ENCODE peak calls at places on chromosomes 5 and 9, in six cellular contexts. One of them, this sample, is unnamed. For H3K4me1, the result is how much of the 10 kb centered on the place peaks cover.

GRCh38 chr9:86434039-86434726 is 80.0 kb upstream of the TUT7 start:
- DNase-seq in CD8-positive, alpha-beta memory T cell: no peak
- DNase-seq in pancreas: no peak
- DNase-seq in adrenal gland: no peak
- DNase-seq in PC-3: peak
- DNase-seq in heart left ventricle: no peak
- DNase-seq in this sample: no peak

GRCh38 chr9:137305788-137306545 is 3.9 kb upstream of the NRARP start:
- DNase-seq in CD8-positive, alpha-beta memory T cell: peak
- DNase-seq in pancreas: peak
- DNase-seq in adrenal gland: no peak
- DNase-seq in PC-3: no peak
- DNase-seq in heart left ventricle: no peak
- DNase-seq in this sample: no peak

GRCh38 chr9:135033487-135033886 is 54.0 kb upstream of the OLFM1 start:
- DNase-seq in CD8-positive, alpha-beta memory T cell: no peak
- DNase-seq in pancreas: no peak
- DNase-seq in adrenal gland: no peak
- DNase-seq in PC-3: no peak
- DNase-seq in heart left ventricle: no peak
- DNase-seq in this sample: no peak

GRCh38 chr5:149325894-149326293 is 19.4 kb upstream of the GRPEL2 start:
- DNase-seq in CD8-positive, alpha-beta memory T cell: no peak
- DNase-seq in pancreas: no peak
- DNase-seq in adrenal gland: no peak
- DNase-seq in PC-3: no peak
- DNase-seq in heart left ventricle: no peak
- DNase-seq in this sample: no peak

GRCh38 chr9:129340427-129341196 is 162.6 kb upstream of the IER5L start:
- DNase-seq in CD8-positive, alpha-beta memory T cell: no peak
- DNase-seq in pancreas: no peak
- DNase-seq in adrenal gland: no peak
- DNase-seq in PC-3: no peak
- DNase-seq in heart left ventricle: peak
- DNase-seq in this sample: no peak

GRCh38 chr9:106738109-106738508 is 124.9 kb upstream of the ZNF462 start:
- DNase-seq in CD8-positive, alpha-beta memory T cell: no peak
- DNase-seq in pancreas: no peak
- DNase-seq in adrenal gland: no peak
- DNase-seq in PC-3: no peak
- DNase-seq in heart left ventricle: no peak
- DNase-seq in this sample: no peak

GRCh38 chr9:98038958-98039357 is 17.6 kb upstream of the NANS start:
- DNase-seq in CD8-positive, alpha-beta memory T cell: no peak
- DNase-seq in pancreas: no peak
- DNase-seq in adrenal gland: no peak
- DNase-seq in PC-3: no peak
- DNase-seq in heart left ventricle: no peak
- DNase-seq in this sample: no peak

GRCh38 chr5:74016373-74016772 is 390.4 kb downstream of the ARHGEF28 start:
- DNase-seq in CD8-positive, alpha-beta memory T cell: no peak
- DNase-seq in pancreas: no peak
- DNase-seq in adrenal gland: no peak
- DNase-seq in PC-3: no peak
- DNase-seq in heart left ventricle: no peak
- DNase-seq in this sample: no peak

GRCh38 chr5:146731909-146732659 is 146.5 kb downstream of the PPP2R2B start:
- DNase-seq in CD8-positive, alpha-beta memory T cell: no peak
- DNase-seq in pancreas: no peak
- DNase-seq in adrenal gland: peak
- DNase-seq in PC-3: peak
- DNase-seq in heart left ventricle: no peak
- DNase-seq in this sample: no peak

GRCh38 chr5:8253376-8253775 is 384.4 kb downstream of the MTRR start:
- DNase-seq in CD8-positive, alpha-beta memory T cell: no peak
- DNase-seq in pancreas: no peak
- DNase-seq in adrenal gland: no peak
- DNase-seq in PC-3: peak
- DNase-seq in heart left ventricle: no peak
- DNase-seq in this sample: no peak

GRCh38 chr9:81202292-81202691 is 487.1 kb downstream of the TLE1 start:
- DNase-seq in CD8-positive, alpha-beta memory T cell: no peak
- DNase-seq in pancreas: no peak
- DNase-seq in adrenal gland: no peak
- DNase-seq in PC-3: no peak
- DNase-seq in heart left ventricle: no peak
- DNase-seq in this sample: no peak

GRCh38 chr5:139678751-139679750 is 30.9 kb downstream of the CXXC5 start:
- DNase-seq in CD8-positive, alpha-beta memory T cell: no peak
- DNase-seq in pancreas: peak
- DNase-seq in adrenal gland: no peak
- DNase-seq in PC-3: no peak
- DNase-seq in heart left ventricle: no peak
- DNase-seq in this sample: no peak

GRCh38 chr9:734831-735511 is 106.5 kb upstream of the DMRT1 start:
- DNase-seq in CD8-positive, alpha-beta memory T cell: no peak
- DNase-seq in pancreas: no peak
- DNase-seq in adrenal gland: peak
- DNase-seq in PC-3: peak
- DNase-seq in heart left ventricle: peak
- DNase-seq in this sample: no peak

GRCh38 chr9:109535365-109535764 is 37.3 kb upstream of the PTPN3 start:
- DNase-seq in CD8-positive, alpha-beta memory T cell: no peak
- DNase-seq in pancreas: no peak
- DNase-seq in adrenal gland: no peak
- DNase-seq in PC-3: no peak
- DNase-seq in heart left ventricle: no peak
- DNase-seq in this sample: no peak

GRCh38 chr9:35690447-35691324 is 961 bp upstream of the TPM2 start:
- DNase-seq in CD8-positive, alpha-beta memory T cell: peak
- DNase-seq in pancreas: peak
- DNase-seq in adrenal gland: peak
- DNase-seq in PC-3: peak
- DNase-seq in heart left ventricle: peak
- DNase-seq in this sample: no peak

GRCh38 chr5:148443998-148444397 is 60.2 kb downstream of the FBXO38 start:
- DNase-seq in CD8-positive, alpha-beta memory T cell: no peak
- DNase-seq in pancreas: no peak
- DNase-seq in adrenal gland: peak
- DNase-seq in PC-3: peak
- DNase-seq in heart left ventricle: no peak
- DNase-seq in this sample: no peak

GRCh38 chr5:37789991-37790390 is 49.9 kb downstream of the GDNF start:
- DNase-seq in CD8-positive, alpha-beta memory T cell: no peak
- DNase-seq in pancreas: no peak
- DNase-seq in adrenal gland: no peak
- DNase-seq in PC-3: peak
- DNase-seq in heart left ventricle: no peak
- DNase-seq in this sample: no peak

GRCh38 chr5:67350600-67351315 is 154.2 kb upstream of the CD180 start:
- DNase-seq in CD8-positive, alpha-beta memory T cell: no peak
- DNase-seq in pancreas: no peak
- DNase-seq in adrenal gland: no peak
- DNase-seq in PC-3: no peak
- DNase-seq in heart left ventricle: no peak
- DNase-seq in this sample: no peak

GRCh38 chr9:28365736-28366135 is 792.5 kb upstream of the C9orf72 start:
- DNase-seq in CD8-positive, alpha-beta memory T cell: no peak
- DNase-seq in pancreas: no peak
- DNase-seq in adrenal gland: no peak
- DNase-seq in PC-3: no peak
- DNase-seq in heart left ventricle: no peak
- DNase-seq in this sample: no peak

GRCh38 chr5:86500947-86501346 is 116.8 kb upstream of the COX7C start:
- DNase-seq in CD8-positive, alpha-beta memory T cell: no peak
- DNase-seq in pancreas: no peak
- DNase-seq in adrenal gland: no peak
- DNase-seq in PC-3: peak
- DNase-seq in heart left ventricle: no peak
- DNase-seq in this sample: no peak

GRCh38 chr9:89021154-89021803 is 30.0 kb downstream of the S1PR3 start:
- DNase-seq in CD8-positive, alpha-beta memory T cell: no peak
- DNase-seq in pancreas: no peak
- DNase-seq in adrenal gland: peak
- DNase-seq in PC-3: peak
- DNase-seq in heart left ventricle: peak
- DNase-seq in this sample: no peak

GRCh38 chr5:53368516-53368915 is 111.9 kb upstream of the FST start:
- DNase-seq in CD8-positive, alpha-beta memory T cell: no peak
- DNase-seq in pancreas: no peak
- DNase-seq in adrenal gland: no peak
- DNase-seq in PC-3: peak
- DNase-seq in heart left ventricle: no peak
- DNase-seq in this sample: no peak

GRCh38 chr5:78624011-78624541 is 24.5 kb downstream of the LHFPL2 start:
- DNase-seq in CD8-positive, alpha-beta memory T cell: no peak
- DNase-seq in pancreas: no peak
- DNase-seq in adrenal gland: peak
- DNase-seq in PC-3: no peak
- DNase-seq in heart left ventricle: no peak
- DNase-seq in this sample: no peak
- H3K4me1 ChIP-seq in CD8-positive, alpha-beta memory T cell: under half
- H3K4me1 ChIP-seq in pancreas: under half
- H3K4me1 ChIP-seq in adrenal gland: under half
- H3K4me1 ChIP-seq in PC-3: under half
- H3K4me1 ChIP-seq in heart left ventricle: under half
- H3K4me1 ChIP-seq in this sample: under half

DNA sequence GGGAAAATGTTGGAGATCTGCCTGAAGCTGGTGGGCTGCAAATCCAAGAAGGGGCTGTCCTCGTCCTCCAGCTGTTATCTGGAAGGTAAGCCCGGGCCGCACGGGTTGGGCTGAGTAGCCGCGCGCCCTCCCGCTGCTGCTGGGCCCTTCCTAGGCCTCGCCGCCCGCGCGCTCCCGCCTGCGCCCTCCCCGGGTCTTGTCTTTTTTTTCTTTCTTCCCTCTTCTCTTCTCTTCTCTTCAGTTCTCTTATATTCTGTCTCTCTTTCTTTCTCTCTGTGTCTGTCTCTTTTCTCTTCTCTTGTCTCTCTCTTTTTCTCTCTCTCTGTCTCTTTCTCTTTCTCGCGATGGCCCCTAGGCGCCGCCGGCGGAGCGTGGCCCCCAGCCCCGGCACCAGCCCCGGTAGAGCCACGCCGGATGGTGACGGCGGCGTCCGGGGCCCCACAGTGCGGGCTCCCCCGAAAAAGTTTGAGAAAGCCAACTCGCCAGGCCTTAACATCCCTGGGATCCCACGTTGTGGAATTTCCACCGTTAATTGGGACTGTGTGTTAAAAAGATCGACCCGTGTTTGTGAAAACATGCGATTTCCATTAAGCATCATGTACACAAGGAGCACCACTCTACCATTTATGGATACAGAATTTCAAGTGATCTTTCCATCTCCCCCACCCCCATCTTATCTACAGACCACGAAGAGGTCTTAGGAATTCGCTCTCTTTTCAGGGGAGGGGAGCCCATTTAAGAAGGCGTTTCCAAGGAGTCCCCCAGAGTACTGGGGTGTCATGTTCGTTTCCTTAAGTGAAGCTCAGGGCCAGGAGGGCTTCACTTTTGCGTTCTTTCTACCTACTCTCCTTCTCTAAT is 616 bp downstream of the ABL1 start:
- DNase-seq in CD8-positive, alpha-beta memory T cell: peak
- DNase-seq in pancreas: peak
- DNase-seq in adrenal gland: peak
- DNase-seq in PC-3: no peak
- DNase-seq in heart left ventricle: peak
- DNase-seq in this sample: no peak
- H3K4me1 ChIP-seq in CD8-positive, alpha-beta memory T cell: under half
- H3K4me1 ChIP-seq in pancreas: under half
- H3K4me1 ChIP-seq in adrenal gland: half or more
- H3K4me1 ChIP-seq in PC-3: under half
- H3K4me1 ChIP-seq in heart left ventricle: half or more
- H3K4me1 ChIP-seq in this sample: under half

DNA sequence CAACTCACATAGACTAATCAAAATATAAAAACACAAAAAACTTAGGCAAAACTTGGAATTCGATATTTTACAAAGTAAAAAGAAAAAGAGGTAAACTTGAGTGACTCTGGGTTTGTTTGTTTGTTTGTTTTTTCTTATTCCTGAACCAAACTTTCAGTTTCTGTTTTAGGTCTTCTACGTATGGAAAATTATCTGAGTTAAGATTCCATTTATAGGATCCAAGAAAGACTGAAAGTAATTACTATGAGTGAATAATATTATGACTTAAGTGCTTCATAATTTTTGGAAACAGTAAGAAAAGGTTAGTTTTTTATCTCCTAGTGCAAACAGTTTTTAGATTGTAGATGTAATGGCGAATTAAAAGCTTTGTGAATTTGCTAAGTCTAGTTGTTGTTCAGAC is 13.2 kb downstream of the ST8SIA4 start:
- DNase-seq in CD8-positive, alpha-beta memory T cell: no peak
- DNase-seq in pancreas: no peak
- DNase-seq in adrenal gland: no peak
- DNase-seq in PC-3: no peak
- DNase-seq in heart left ventricle: no peak
- DNase-seq in this sample: no peak
- H3K4me1 ChIP-seq in CD8-positive, alpha-beta memory T cell: under half
- H3K4me1 ChIP-seq in pancreas: under half
- H3K4me1 ChIP-seq in adrenal gland: under half
- H3K4me1 ChIP-seq in PC-3: under half
- H3K4me1 ChIP-seq in heart left ventricle: under half
- H3K4me1 ChIP-seq in this sample: under half

GRCh38 chr9:127520941-127521918 is 69.9 kb downstream of the LRSAM1 start:
- DNase-seq in CD8-positive, alpha-beta memory T cell: no peak
- DNase-seq in pancreas: peak
- DNase-seq in adrenal gland: no peak
- DNase-seq in PC-3: peak
- DNase-seq in heart left ventricle: peak
- DNase-seq in this sample: no peak

GRCh38 chr9:127519301-127520166 is 68.2 kb downstream of the LRSAM1 start:
- DNase-seq in CD8-positive, alpha-beta memory T cell: no peak
- DNase-seq in pancreas: peak
- DNase-seq in adrenal gland: no peak
- DNase-seq in PC-3: peak
- DNase-seq in heart left ventricle: peak
- DNase-seq in this sample: no peak

GRCh38 chr9:127516835-127517607 is 65.7 kb downstream of the LRSAM1 start:
- DNase-seq in CD8-positive, alpha-beta memory T cell: no peak
- DNase-seq in pancreas: peak
- DNase-seq in adrenal gland: no peak
- DNase-seq in PC-3: no peak
- DNase-seq in heart left ventricle: no peak
- DNase-seq in this sample: no peak

GRCh38 chr9:127518091-127518856 is 67.0 kb downstream of the LRSAM1 start:
- DNase-seq in CD8-positive, alpha-beta memory T cell: no peak
- DNase-seq in pancreas: no peak
- DNase-seq in adrenal gland: no peak
- DNase-seq in PC-3: no peak
- DNase-seq in heart left ventricle: peak
- DNase-seq in this sample: no peak

DNA sequence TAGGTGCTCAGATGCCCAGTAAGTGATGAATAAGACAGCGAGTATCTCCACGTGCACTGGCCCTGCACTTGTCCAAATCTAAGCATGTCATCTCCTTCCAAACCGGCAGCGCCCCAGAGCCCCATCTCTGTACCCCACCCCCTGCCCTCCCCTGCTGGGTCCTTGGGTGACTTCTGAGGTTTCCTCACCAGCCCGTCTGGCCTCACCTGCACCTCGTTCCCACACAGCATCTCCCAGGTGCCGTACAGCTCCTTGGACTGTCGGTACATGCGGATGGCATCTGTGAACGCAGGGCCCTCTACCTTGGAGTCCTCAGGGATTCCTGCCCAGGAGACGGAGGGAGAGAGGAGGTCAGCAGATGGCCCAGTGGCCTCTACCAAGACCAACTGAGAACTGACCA is 66.3 kb downstream of the LRSAM1 start:
- DNase-seq in CD8-positive, alpha-beta memory T cell: no peak
- DNase-seq in pancreas: no peak
- DNase-seq in adrenal gland: no peak
- DNase-seq in PC-3: no peak
- DNase-seq in heart left ventricle: no peak
- DNase-seq in this sample: no peak
- H3K4me1 ChIP-seq in CD8-positive, alpha-beta memory T cell: under half
- H3K4me1 ChIP-seq in pancreas: under half
- H3K4me1 ChIP-seq in adrenal gland: under half
- H3K4me1 ChIP-seq in PC-3: under half
- H3K4me1 ChIP-seq in heart left ventricle: under half
- H3K4me1 ChIP-seq in this sample: under half